ENCODE peak calls at places on chromosomes 3 and 15, in six cellular contexts. One of them, this sample, is unnamed.
A peak's percentile ranks its signal among the peaks of the same experiment; 100 is the strongest.

GRCh38 chr15:52093539-52094502 is 18.8 kb downstream of the BCL2L10 start:
- DNase-seq in frontal cortex: no peak
- DNase-seq in activated CD4-positive, CD25-positive, alpha-beta regulatory T cell treated with anti-CD3 and anti-CD28 coated beads, Interleukin-2, amount 50 U/mL, for 72 hours: no peak
- DNase-seq in stimulated activated CD8-positive, alpha-beta memory T cell treated with anti-CD3 and anti-CD28 coated beads, Interleukin-15, amount 100 ng/mL, for 24 hours: no peak
- DNase-seq in ureter: peak; percentile 59
- DNase-seq in hippocampal formation: no peak
- DNase-seq in this sample: no peak

GRCh38 chr3:186142556-186142955 is 33.7 kb upstream of the ETV5 start:
- DNase-seq in frontal cortex: no peak
- DNase-seq in activated CD4-positive, CD25-positive, alpha-beta regulatory T cell treated with anti-CD3 and anti-CD28 coated beads, Interleukin-2, amount 50 U/mL, for 72 hours: no peak
- DNase-seq in stimulated activated CD8-positive, alpha-beta memory T cell treated with anti-CD3 and anti-CD28 coated beads, Interleukin-15, amount 100 ng/mL, for 24 hours: no peak
- DNase-seq in ureter: no peak
- DNase-seq in hippocampal formation: no peak
- DNase-seq in this sample: no peak

GRCh38 chr3:98778852-98779379 is 15.8 kb downstream of the ST3GAL6 start:
- DNase-seq in frontal cortex: no peak
- DNase-seq in activated CD4-positive, CD25-positive, alpha-beta regulatory T cell treated with anti-CD3 and anti-CD28 coated beads, Interleukin-2, amount 50 U/mL, for 72 hours: no peak
- DNase-seq in stimulated activated CD8-positive, alpha-beta memory T cell treated with anti-CD3 and anti-CD28 coated beads, Interleukin-15, amount 100 ng/mL, for 24 hours: no peak
- DNase-seq in ureter: no peak
- DNase-seq in hippocampal formation: no peak
- DNase-seq in this sample: no peak

GRCh38 chr15:56678562-56678961 is 54.7 kb downstream of the ZNF280D start:
- DNase-seq in frontal cortex: no peak
- DNase-seq in activated CD4-positive, CD25-positive, alpha-beta regulatory T cell treated with anti-CD3 and anti-CD28 coated beads, Interleukin-2, amount 50 U/mL, for 72 hours: no peak
- DNase-seq in stimulated activated CD8-positive, alpha-beta memory T cell treated with anti-CD3 and anti-CD28 coated beads, Interleukin-15, amount 100 ng/mL, for 24 hours: no peak
- DNase-seq in ureter: no peak
- DNase-seq in hippocampal formation: no peak
- DNase-seq in this sample: no peak

GRCh38 chr15:64096486-64097431 is 977 bp downstream of the SNX1 start:
- DNase-seq in frontal cortex: no peak
- DNase-seq in activated CD4-positive, CD25-positive, alpha-beta regulatory T cell treated with anti-CD3 and anti-CD28 coated beads, Interleukin-2, amount 50 U/mL, for 72 hours: no peak
- DNase-seq in stimulated activated CD8-positive, alpha-beta memory T cell treated with anti-CD3 and anti-CD28 coated beads, Interleukin-15, amount 100 ng/mL, for 24 hours: no peak
- DNase-seq in ureter: no peak
- DNase-seq in hippocampal formation: no peak
- DNase-seq in this sample: no peak

GRCh38 chr3:13896473-13897154 is 16.7 kb upstream of the WNT7A start:
- DNase-seq in frontal cortex: no peak
- DNase-seq in activated CD4-positive, CD25-positive, alpha-beta regulatory T cell treated with anti-CD3 and anti-CD28 coated beads, Interleukin-2, amount 50 U/mL, for 72 hours: no peak
- DNase-seq in stimulated activated CD8-positive, alpha-beta memory T cell treated with anti-CD3 and anti-CD28 coated beads, Interleukin-15, amount 100 ng/mL, for 24 hours: no peak
- DNase-seq in ureter: peak; percentile 62
- DNase-seq in hippocampal formation: peak; percentile 19
- DNase-seq in this sample: peak; percentile 62

GRCh38 chr15:70752142-70752754 is 11.1 kb downstream of the UACA start:
- DNase-seq in frontal cortex: no peak
- DNase-seq in activated CD4-positive, CD25-positive, alpha-beta regulatory T cell treated with anti-CD3 and anti-CD28 coated beads, Interleukin-2, amount 50 U/mL, for 72 hours: no peak
- DNase-seq in stimulated activated CD8-positive, alpha-beta memory T cell treated with anti-CD3 and anti-CD28 coated beads, Interleukin-15, amount 100 ng/mL, for 24 hours: no peak
- DNase-seq in ureter: no peak
- DNase-seq in hippocampal formation: no peak
- DNase-seq in this sample: no peak

GRCh38 chr3:29644261-29644660 is 363.4 kb downstream of the RBMS3 start:
- DNase-seq in frontal cortex: no peak
- DNase-seq in activated CD4-positive, CD25-positive, alpha-beta regulatory T cell treated with anti-CD3 and anti-CD28 coated beads, Interleukin-2, amount 50 U/mL, for 72 hours: no peak
- DNase-seq in stimulated activated CD8-positive, alpha-beta memory T cell treated with anti-CD3 and anti-CD28 coated beads, Interleukin-15, amount 100 ng/mL, for 24 hours: no peak
- DNase-seq in ureter: no peak
- DNase-seq in hippocampal formation: no peak
- DNase-seq in this sample: no peak

GRCh38 chr3:168495251-168495650 is 399.5 kb upstream of the GOLIM4 start:
- DNase-seq in frontal cortex: no peak
- DNase-seq in activated CD4-positive, CD25-positive, alpha-beta regulatory T cell treated with anti-CD3 and anti-CD28 coated beads, Interleukin-2, amount 50 U/mL, for 72 hours: no peak
- DNase-seq in stimulated activated CD8-positive, alpha-beta memory T cell treated with anti-CD3 and anti-CD28 coated beads, Interleukin-15, amount 100 ng/mL, for 24 hours: no peak
- DNase-seq in ureter: no peak
- DNase-seq in hippocampal formation: no peak
- DNase-seq in this sample: no peak

GRCh38 chr15:78264304-78265136 is at the start of gene DNAJA4:
- DNase-seq in frontal cortex: peak; percentile 86
- DNase-seq in activated CD4-positive, CD25-positive, alpha-beta regulatory T cell treated with anti-CD3 and anti-CD28 coated beads, Interleukin-2, amount 50 U/mL, for 72 hours: peak; percentile 67
- DNase-seq in stimulated activated CD8-positive, alpha-beta memory T cell treated with anti-CD3 and anti-CD28 coated beads, Interleukin-15, amount 100 ng/mL, for 24 hours: peak; percentile 37
- DNase-seq in ureter: peak; percentile 60
- DNase-seq in hippocampal formation: peak; percentile 58
- DNase-seq in this sample: no peak

GRCh38 chr3:150626148-150626930 is 23.2 kb downstream of the SELENOT start:
- DNase-seq in frontal cortex: no peak
- DNase-seq in activated CD4-positive, CD25-positive, alpha-beta regulatory T cell treated with anti-CD3 and anti-CD28 coated beads, Interleukin-2, amount 50 U/mL, for 72 hours: no peak
- DNase-seq in stimulated activated CD8-positive, alpha-beta memory T cell treated with anti-CD3 and anti-CD28 coated beads, Interleukin-15, amount 100 ng/mL, for 24 hours: no peak
- DNase-seq in ureter: no peak
- DNase-seq in hippocampal formation: no peak
- DNase-seq in this sample: no peak

GRCh38 chr3:136023264-136023978 is 57.9 kb downstream of the PPP2R3A start:
- DNase-seq in frontal cortex: no peak
- DNase-seq in activated CD4-positive, CD25-positive, alpha-beta regulatory T cell treated with anti-CD3 and anti-CD28 coated beads, Interleukin-2, amount 50 U/mL, for 72 hours: no peak
- DNase-seq in stimulated activated CD8-positive, alpha-beta memory T cell treated with anti-CD3 and anti-CD28 coated beads, Interleukin-15, amount 100 ng/mL, for 24 hours: no peak
- DNase-seq in ureter: no peak
- DNase-seq in hippocampal formation: no peak
- DNase-seq in this sample: no peak

GRCh38 chr3:138284079-138284478 is 45.6 kb downstream of the NME9 start:
- DNase-seq in frontal cortex: no peak
- DNase-seq in activated CD4-positive, CD25-positive, alpha-beta regulatory T cell treated with anti-CD3 and anti-CD28 coated beads, Interleukin-2, amount 50 U/mL, for 72 hours: no peak
- DNase-seq in stimulated activated CD8-positive, alpha-beta memory T cell treated with anti-CD3 and anti-CD28 coated beads, Interleukin-15, amount 100 ng/mL, for 24 hours: no peak
- DNase-seq in ureter: no peak
- DNase-seq in hippocampal formation: no peak
- DNase-seq in this sample: no peak

GRCh38 chr3:46208167-46208704 is at the start of gene CCR1:
- DNase-seq in frontal cortex: peak; percentile 28
- DNase-seq in activated CD4-positive, CD25-positive, alpha-beta regulatory T cell treated with anti-CD3 and anti-CD28 coated beads, Interleukin-2, amount 50 U/mL, for 72 hours: peak; percentile 51
- DNase-seq in stimulated activated CD8-positive, alpha-beta memory T cell treated with anti-CD3 and anti-CD28 coated beads, Interleukin-15, amount 100 ng/mL, for 24 hours: no peak
- DNase-seq in ureter: no peak
- DNase-seq in hippocampal formation: peak; percentile 21
- DNase-seq in this sample: no peak